ENCODE peak calls at places on chromosomes 12 and 14, in ten cellular contexts. F, R, A, U, E, Q, T, L, J and N are unnamed samples.

GRCh38 chr12:3329361-3329760 is 161.6 kb upstream of the PRMT8 start:
- DNase-seq in F (no peak), R (no peak), A (no peak), U (no peak), E (peak; percentile 20), Q (no peak), T (no peak), L (no peak), J (no peak), N (no peak)

GRCh38 chr12:123444396-123445026 is 8.0 kb upstream of the RILPL2 start:
- DNase-seq in F (no peak), R (no peak), A (no peak), U (no peak), E (no peak), Q (peak; percentile 75), T (no peak), L (no peak), J (no peak), N (no peak)

GRCh38 chr14:37116933-37117844 is 55.2 kb downstream of the SLC25A21 start:
- DNase-seq in F (no peak), R (no peak), A (no peak), U (peak; percentile 85), E (no peak), Q (peak; percentile 73), T (peak; percentile 4), L (peak; percentile 69), J (no peak), N (no peak)

GRCh38 chr14:89650077-89650978 is 233.3 kb upstream of the FOXN3 start:
- DNase-seq in F (no peak), R (no peak), A (no peak), U (no peak), E (no peak), Q (peak; percentile 29), T (no peak), L (peak; percentile 73), J (no peak), N (no peak)

GRCh38 chr12:47317182-47317915 is 237.6 kb upstream of the AMIGO2 start:
- DNase-seq in F (no peak), R (no peak), A (no peak), U (no peak), E (no peak), Q (no peak), T (no peak), L (no peak), J (no peak), N (no peak)

GRCh38 chr14:21087294-21088091 is 11.0 kb downstream of the ZNF219 start:
- DNase-seq in F (no peak), R (peak; percentile 69), A (no peak), U (peak; percentile 97), E (no peak), Q (peak; percentile 96), T (peak; percentile 62), L (peak; percentile 77), J (no peak), N (no peak)

GRCh38 chr14:39434401-39434800 is 2.2 kb upstream of the FBXO33 start:
- DNase-seq in F (no peak), R (no peak), A (no peak), U (no peak), E (no peak), Q (no peak), T (no peak), L (no peak), J (no peak), N (no peak)

GRCh38 chr12:68159681-68160304 is at the start of gene IFNG:
- DNase-seq in F (no peak), R (no peak), A (no peak), U (no peak), E (no peak), Q (no peak), T (no peak), L (no peak), J (no peak), N (no peak)

GRCh38 chr12:89971880-89972279 is 263.2 kb upstream of the ATP2B1 start:
- DNase-seq in F (no peak), R (no peak), A (no peak), U (peak; percentile 48), E (no peak), Q (peak; percentile 24), T (peak; percentile 44), L (peak; percentile 22), J (no peak), N (no peak)

GRCh38 chr12:69977991-69978390 is 153.0 kb downstream of the MYRFL start:
- DNase-seq in F (no peak), R (no peak), A (no peak), U (no peak), E (no peak), Q (no peak), T (no peak), L (no peak), J (no peak), N (no peak)

GRCh38 chr12:119804011-119804641 is 73.0 kb downstream of the CIT start:
- DNase-seq in F (peak; percentile 29), R (peak; percentile 88), A (no peak), U (peak; percentile 68), E (peak; percentile 87), Q (peak; percentile 57), T (peak; percentile 90), L (peak; percentile 68), J (peak; percentile 51), N (peak; percentile 49)

GRCh38 chr12:124979568-124979967 is 9.4 kb downstream of the DHX37 start:
- DNase-seq in F (no peak), R (no peak), A (no peak), U (no peak), E (peak; percentile 24), Q (no peak), T (no peak), L (no peak), J (no peak), N (no peak)

GRCh38 chr12:42507589-42507988 is 82.0 kb downstream of the PRICKLE1 start:
- DNase-seq in F (no peak), R (no peak), A (no peak), U (no peak), E (no peak), Q (no peak), T (no peak), L (no peak), J (no peak), N (no peak)

GRCh38 chr12:27331299-27331926 is 1.2 kb upstream of the BMAL2 start:
- DNase-seq in F (no peak), R (no peak), A (no peak), U (peak; percentile 19), E (no peak), Q (peak; percentile 86), T (peak; percentile 67), L (peak; percentile 99), J (peak; percentile 25), N (peak; percentile 99)

GRCh38 chr12:16610006-16610520 is 4.1 kb upstream of the LMO3 start:
- DNase-seq in F (no peak), R (no peak), A (no peak), U (no peak), E (no peak), Q (no peak), T (no peak), L (no peak), J (no peak), N (no peak)

GRCh38 chr12:12803186-12803585 is 10.0 kb upstream of the DDX47 start:
- DNase-seq in F (peak; percentile 82), R (no peak), A (peak; percentile 82), U (no peak), E (peak; percentile 58), Q (peak; percentile 80), T (peak; percentile 82), L (peak; percentile 98), J (peak; percentile 90), N (peak; percentile 95)

GRCh38 chr12:21945002-21945401 is 3.8 kb upstream of the ABCC9 start:
- DNase-seq in F (no peak), R (no peak), A (no peak), U (no peak), E (no peak), Q (no peak), T (no peak), L (no peak), J (no peak), N (no peak)

GRCh38 chr12:85058339-85058738 is 22.2 kb downstream of the LRRIQ1 start:
- DNase-seq in F (no peak), R (no peak), A (no peak), U (no peak), E (no peak), Q (no peak), T (no peak), L (no peak), J (no peak), N (no peak)

GRCh38 chr12:54697836-54698235 is 49.7 kb upstream of the DCD start:
- DNase-seq in F (no peak), R (no peak), A (no peak), U (no peak), E (no peak), Q (no peak), T (no peak), L (no peak), J (no peak), N (no peak)
- H3K27me3 ChIP-seq in F (no peaks in the 10 kb centered on the region), R (no peaks in the 10 kb centered on the region), A (no peaks in the 10 kb centered on the region), U (no peaks in the 10 kb centered on the region), E (no peaks in the 10 kb centered on the region), Q (no peaks in the 10 kb centered on the region), T (no peaks in the 10 kb centered on the region), L (no peaks in the 10 kb centered on the region), J (no peaks in the 10 kb centered on the region), N (peaks cover 3% of the 10 kb centered on the region)

DNA sequence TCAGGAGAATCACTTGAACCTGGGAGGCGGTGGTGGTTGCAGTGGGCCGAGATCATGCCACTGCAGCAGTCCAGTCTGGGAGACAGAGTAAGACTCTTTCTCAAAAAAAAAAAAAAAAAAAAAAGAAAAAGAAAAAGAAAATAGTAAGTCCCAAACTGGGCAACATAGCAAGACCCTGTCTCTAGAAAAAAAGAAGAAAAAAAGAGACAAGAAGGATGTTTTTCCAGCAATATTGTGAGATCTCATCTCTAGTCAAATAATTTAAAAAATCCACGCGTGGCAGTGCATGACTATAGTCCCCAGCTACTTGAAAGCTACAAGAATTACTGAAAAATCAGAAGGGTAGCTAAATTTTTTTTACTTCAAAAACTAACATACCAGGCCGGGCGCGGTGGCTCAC is 8.0 kb downstream of the USP44 start:
- DNase-seq in F (no peak), R (no peak), A (no peak), U (no peak), E (no peak), Q (no peak), T (no peak), L (no peak), J (no peak), N (no peak)
- TF ChIP-seq CTCF in F (no peak), R (no peak), A (no peak), U (no peak), E (no peak), Q (no peak), T (no peak), L (no peak), J (no peak), N (no peak)

GRCh38 chr14:59627011-59627520 is 50.5 kb upstream of the CCDC175 start:
- DNase-seq in F (no peak), R (peak; percentile 51), A (no peak), U (no peak), E (no peak), Q (no peak), T (no peak), L (no peak), J (no peak), N (no peak)
- H3K27me3 ChIP-seq in F (no peaks in the 10 kb centered on the region), R (no peaks in the 10 kb centered on the region), A (no peaks in the 10 kb centered on the region), U (peaks cover 17% of the 10 kb centered on the region), E (peaks cover 10% of the 10 kb centered on the region), Q (peaks cover 2% of the 10 kb centered on the region), T (peaks cover 50% of the 10 kb centered on the region), L (peaks cover 61% of the 10 kb centered on the region), J (no peaks in the 10 kb centered on the region), N (peaks cover 8% of the 10 kb centered on the region)

DNA sequence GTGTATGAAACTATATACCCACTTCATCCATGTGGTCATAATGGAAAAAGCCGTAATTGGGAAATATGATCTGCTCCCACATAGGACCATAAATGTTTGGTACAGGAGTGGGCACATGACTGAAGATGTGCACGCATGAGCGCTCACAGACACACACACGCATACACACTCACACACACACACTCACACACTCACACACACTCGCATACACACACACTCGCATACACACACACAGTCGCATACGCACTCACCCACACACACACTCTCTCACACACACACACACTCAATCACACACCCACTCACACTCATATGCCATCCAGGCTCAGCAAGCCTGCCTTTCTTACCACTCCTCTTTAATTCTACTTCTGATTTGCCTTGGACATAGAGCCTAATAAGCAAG is 45.6 kb upstream of the EGLN3 start:
- DNase-seq in F (no peak), R (no peak), A (no peak), U (no peak), E (no peak), Q (no peak), T (no peak), L (no peak), J (no peak), N (no peak)
- TF ChIP-seq CTCF in F (no peak), R (no peak), A (no peak), U (no peak), E (no peak), Q (no peak), T (no peak), L (no peak), J (no peak), N (no peak)